ENCODE peak calls at places on chromosomes 6 and 20, in seven cellular contexts. S, E, W, G, U, M and J are unnamed samples.

GRCh38 chr6:105733556-105734162 is 330.8 kb upstream of the PREP start:
- DNase-seq in M (peak), E (peak), W (no peak), S (no peak), U (no peak), G (no peak), J (peak)

GRCh38 chr6:108364470-108364869 is 69.6 kb downstream of the AFG1L start:
- DNase-seq in G (no peak), M (no peak), U (no peak), W (no peak), E (no peak), S (no peak), J (no peak)

GRCh38 chr6:130033999-130034814 is 15.8 kb downstream of the L3MBTL3 start:
- DNase-seq in W (no peak), G (no peak), U (no peak), M (no peak), S (no peak), E (no peak), J (no peak)

GRCh38 chr6:38413097-38413800 is 226.5 kb downstream of the BTBD9 start:
- DNase-seq in U (no peak), G (no peak), W (no peak), M (no peak), S (no peak), E (no peak), J (no peak)

GRCh38 chr6:13065596-13065995 is 262.7 kb downstream of the TBC1D7 start:
- DNase-seq in W (no peak), G (no peak), E (no peak), M (no peak), S (no peak), U (no peak), J (no peak)

GRCh38 chr6:90384720-90385119 is 88.1 kb upstream of the BACH2 start:
- DNase-seq in M (no peak), S (no peak), G (no peak), E (no peak), W (no peak), U (no peak), J (no peak)

GRCh38 chr20:43409041-43409913 is 48.4 kb upstream of the SRSF6 start:
- DNase-seq in G (peak), U (no peak), M (peak), E (peak), S (no peak), W (peak), J (peak)

GRCh38 chr20:25541676-25542075 is 43.7 kb downstream of the NINL start:
- DNase-seq in W (no peak), M (no peak), G (no peak), E (no peak), U (no peak), S (no peak), J (no peak)

GRCh38 chr6:93828553-93828952 is 409.2 kb upstream of the EPHA7 start:
- DNase-seq in M (no peak), U (no peak), S (no peak), G (no peak), E (no peak), W (no peak), J (no peak)

GRCh38 chr6:125927761-125928160 is 28.8 kb upstream of the HINT3 start:
- DNase-seq in S (no peak), U (no peak), M (no peak), G (no peak), E (no peak), W (no peak), J (no peak)

GRCh38 chr6:119138906-119139541 is 60.6 kb upstream of the FAM184A start:
- DNase-seq in S (no peak), W (no peak), U (no peak), E (no peak), G (no peak), M (no peak), J (no peak)

GRCh38 chr20:13340088-13340487 is 119.0 kb downstream of the ISM1 start:
- DNase-seq in M (no peak), G (no peak), S (no peak), W (no peak), U (no peak), E (no peak), J (no peak)

GRCh38 chr6:17381429-17382147 is 11.8 kb upstream of the CAP2 start:
- DNase-seq in G (no peak), E (no peak), U (no peak), M (no peak), S (no peak), W (no peak), J (no peak)

GRCh38 chr20:53157443-53158408 is 185.6 kb downstream of the TSHZ2 start:
- DNase-seq in S (peak), E (peak), M (peak), U (no peak), W (peak), G (peak), J (no peak)

GRCh38 chr20:13487202-13487601 is 151.5 kb downstream of the TASP1 start:
- DNase-seq in W (no peak), S (no peak), E (no peak), M (no peak), U (no peak), G (no peak), J (no peak)

GRCh38 chr6:9467746-9468145 is 947.1 kb downstream of the TFAP2A start:
- DNase-seq in W (no peak), G (no peak), M (no peak), S (no peak), E (no peak), U (no peak), J (peak)

GRCh38 chr20:45912344-45912682 is 358 bp upstream of the PLTP start:
- DNase-seq in U (no peak), W (no peak), E (no peak), G (no peak), M (no peak), S (no peak), J (no peak)

GRCh38 chr6:79804732-79805131 is 142.6 kb downstream of the ELOVL4 start:
- DNase-seq in M (no peak), S (no peak), G (no peak), U (no peak), W (no peak), E (no peak), J (no peak)